ENCODE peak calls at places on chromosomes 16 and 17, in eight cellular contexts. One of them, this sample, is unnamed.
A peak's percentile ranks its signal among the peaks of the same experiment; 100 is the strongest.

GRCh38 chr16:52069866-52070265 is 477.1 kb downstream of the TOX3 start:
- DNase-seq in endodermal cell: peak; percentile 53
- DNase-seq in A549: peak; percentile 22
- DNase-seq in iPS DF 6.9: peak; percentile 22
- DNase-seq in fibroblast of lung: peak; percentile 17
- DNase-seq in OCI-LY7: no peak
- DNase-seq in naive thymus-derived CD4-positive, alpha-beta T cell: no peak
- DNase-seq in ovary: no peak
- DNase-seq in this sample: no peak

GRCh38 chr17:68461589-68461988 is 4.3 kb upstream of the WIPI1 start:
- DNase-seq in endodermal cell: peak; percentile 67
- DNase-seq in A549: no peak
- DNase-seq in iPS DF 6.9: no peak
- DNase-seq in fibroblast of lung: no peak
- DNase-seq in OCI-LY7: peak; percentile 78
- DNase-seq in naive thymus-derived CD4-positive, alpha-beta T cell: no peak
- DNase-seq in ovary: no peak
- DNase-seq in this sample: no peak

GRCh38 chr16:48556913-48557351 is 53.0 kb downstream of the N4BP1 start:
- DNase-seq in endodermal cell: no peak
- DNase-seq in A549: no peak
- DNase-seq in iPS DF 6.9: no peak
- DNase-seq in fibroblast of lung: peak; percentile 86
- DNase-seq in OCI-LY7: no peak
- DNase-seq in naive thymus-derived CD4-positive, alpha-beta T cell: no peak
- DNase-seq in ovary: no peak
- DNase-seq in this sample: no peak

GRCh38 chr17:54172654-54173316 is 350.1 kb downstream of the KIF2B start:
- DNase-seq in endodermal cell: peak; percentile 78
- DNase-seq in A549: peak; percentile 41
- DNase-seq in iPS DF 6.9: peak; percentile 45
- DNase-seq in fibroblast of lung: no peak
- DNase-seq in OCI-LY7: peak; percentile 3
- DNase-seq in naive thymus-derived CD4-positive, alpha-beta T cell: no peak
- DNase-seq in ovary: no peak
- DNase-seq in this sample: no peak

GRCh38 chr17:31415004-31415454 is 23.6 kb downstream of the RAB11FIP4 start:
- DNase-seq in endodermal cell: peak; percentile 79
- DNase-seq in A549: no peak
- DNase-seq in iPS DF 6.9: no peak
- DNase-seq in fibroblast of lung: no peak
- DNase-seq in OCI-LY7: no peak
- DNase-seq in naive thymus-derived CD4-positive, alpha-beta T cell: no peak
- DNase-seq in ovary: no peak
- DNase-seq in this sample: no peak

GRCh38 chr16:71748226-71748625 is 23.7 kb upstream of the PHLPP2 start:
- DNase-seq in endodermal cell: no peak
- DNase-seq in A549: no peak
- DNase-seq in iPS DF 6.9: no peak
- DNase-seq in fibroblast of lung: no peak
- DNase-seq in OCI-LY7: no peak
- DNase-seq in naive thymus-derived CD4-positive, alpha-beta T cell: no peak
- DNase-seq in ovary: no peak
- DNase-seq in this sample: no peak

GRCh38 chr16:22267764-22268163 is 29.4 kb upstream of the POLR3E start:
- DNase-seq in endodermal cell: no peak
- DNase-seq in A549: no peak
- DNase-seq in iPS DF 6.9: no peak
- DNase-seq in fibroblast of lung: no peak
- DNase-seq in OCI-LY7: no peak
- DNase-seq in naive thymus-derived CD4-positive, alpha-beta T cell: no peak
- DNase-seq in ovary: no peak
- DNase-seq in this sample: no peak

GRCh38 chr17:35082073-35082657 is 18.7 kb upstream of the RFFL start:
- DNase-seq in endodermal cell: no peak
- DNase-seq in A549: no peak
- DNase-seq in iPS DF 6.9: no peak
- DNase-seq in fibroblast of lung: peak; percentile 90
- DNase-seq in OCI-LY7: peak; percentile 33
- DNase-seq in naive thymus-derived CD4-positive, alpha-beta T cell: no peak
- DNase-seq in ovary: no peak
- DNase-seq in this sample: no peak

GRCh38 chr16:66408181-66409048 is 18.7 kb upstream of the BEAN1 start:
- DNase-seq in endodermal cell: no peak
- DNase-seq in A549: peak; percentile 70
- DNase-seq in iPS DF 6.9: no peak
- DNase-seq in fibroblast of lung: peak; percentile 88
- DNase-seq in OCI-LY7: peak; percentile 62
- DNase-seq in naive thymus-derived CD4-positive, alpha-beta T cell: peak; percentile 71
- DNase-seq in ovary: no peak
- DNase-seq in this sample: no peak

GRCh38 chr16:28845173-28846079 is 722 bp downstream of the TUFM start:
- DNase-seq in endodermal cell: peak; percentile 64
- DNase-seq in A549: peak; percentile 50
- DNase-seq in iPS DF 6.9: no peak
- DNase-seq in fibroblast of lung: peak; percentile 18
- DNase-seq in OCI-LY7: peak; percentile 65
- DNase-seq in naive thymus-derived CD4-positive, alpha-beta T cell: no peak
- DNase-seq in ovary: no peak
- DNase-seq in this sample: no peak

GRCh38 chr16:83967838-83968482 is at the start of gene NECAB2:
- DNase-seq in endodermal cell: peak; percentile 76
- DNase-seq in A549: no peak
- DNase-seq in iPS DF 6.9: no peak
- DNase-seq in fibroblast of lung: peak; percentile 20
- DNase-seq in OCI-LY7: peak; percentile 4
- DNase-seq in naive thymus-derived CD4-positive, alpha-beta T cell: no peak
- DNase-seq in ovary: peak; percentile 60
- DNase-seq in this sample: no peak

GRCh38 chr16:48687421-48688038 is 77.5 kb upstream of the N4BP1 start:
- DNase-seq in endodermal cell: peak; percentile 80
- DNase-seq in A549: peak; percentile 70
- DNase-seq in iPS DF 6.9: peak; percentile 47
- DNase-seq in fibroblast of lung: peak; percentile 47
- DNase-seq in OCI-LY7: peak; percentile 68
- DNase-seq in naive thymus-derived CD4-positive, alpha-beta T cell: peak; percentile 1
- DNase-seq in ovary: peak; percentile 15
- DNase-seq in this sample: peak; percentile 18

GRCh38 chr16:72202014-72202413 is 30.1 kb upstream of the PMFBP1 start:
- DNase-seq in endodermal cell: no peak
- DNase-seq in A549: no peak
- DNase-seq in iPS DF 6.9: no peak
- DNase-seq in fibroblast of lung: peak; percentile 5
- DNase-seq in OCI-LY7: no peak
- DNase-seq in naive thymus-derived CD4-positive, alpha-beta T cell: no peak
- DNase-seq in ovary: no peak
- DNase-seq in this sample: no peak

GRCh38 chr16:16004314-16004749 is 54.9 kb downstream of the ABCC1 start:
- DNase-seq in endodermal cell: no peak
- DNase-seq in A549: peak; percentile 63
- DNase-seq in iPS DF 6.9: no peak
- DNase-seq in fibroblast of lung: peak; percentile 91
- DNase-seq in OCI-LY7: no peak
- DNase-seq in naive thymus-derived CD4-positive, alpha-beta T cell: no peak
- DNase-seq in ovary: no peak
- DNase-seq in this sample: no peak

GRCh38 chr17:2238432-2239169 is 65.0 kb downstream of the SMG6 start:
- DNase-seq in endodermal cell: no peak
- DNase-seq in A549: no peak
- DNase-seq in iPS DF 6.9: no peak
- DNase-seq in fibroblast of lung: no peak
- DNase-seq in OCI-LY7: peak; percentile 68
- DNase-seq in naive thymus-derived CD4-positive, alpha-beta T cell: no peak
- DNase-seq in ovary: no peak
- DNase-seq in this sample: peak; percentile 40

GRCh38 chr17:2237960-2238359 is 65.6 kb downstream of the SMG6 start:
- DNase-seq in endodermal cell: no peak
- DNase-seq in A549: no peak
- DNase-seq in iPS DF 6.9: no peak
- DNase-seq in fibroblast of lung: no peak
- DNase-seq in OCI-LY7: no peak
- DNase-seq in naive thymus-derived CD4-positive, alpha-beta T cell: no peak
- DNase-seq in ovary: no peak
- DNase-seq in this sample: no peak

GRCh38 chr17:2239170-2239551 is 64.4 kb downstream of the SMG6 start:
- DNase-seq in endodermal cell: no peak
- DNase-seq in A549: no peak
- DNase-seq in iPS DF 6.9: no peak
- DNase-seq in fibroblast of lung: no peak
- DNase-seq in OCI-LY7: no peak
- DNase-seq in naive thymus-derived CD4-positive, alpha-beta T cell: no peak
- DNase-seq in ovary: no peak
- DNase-seq in this sample: no peak

GRCh38 chr17:2235792-2236365 is 67.7 kb downstream of the SMG6 start:
- DNase-seq in endodermal cell: no peak
- DNase-seq in A549: no peak
- DNase-seq in iPS DF 6.9: no peak
- DNase-seq in fibroblast of lung: peak; percentile 47
- DNase-seq in OCI-LY7: peak; percentile 20
- DNase-seq in naive thymus-derived CD4-positive, alpha-beta T cell: no peak
- DNase-seq in ovary: no peak
- DNase-seq in this sample: peak; percentile 59

DNA sequence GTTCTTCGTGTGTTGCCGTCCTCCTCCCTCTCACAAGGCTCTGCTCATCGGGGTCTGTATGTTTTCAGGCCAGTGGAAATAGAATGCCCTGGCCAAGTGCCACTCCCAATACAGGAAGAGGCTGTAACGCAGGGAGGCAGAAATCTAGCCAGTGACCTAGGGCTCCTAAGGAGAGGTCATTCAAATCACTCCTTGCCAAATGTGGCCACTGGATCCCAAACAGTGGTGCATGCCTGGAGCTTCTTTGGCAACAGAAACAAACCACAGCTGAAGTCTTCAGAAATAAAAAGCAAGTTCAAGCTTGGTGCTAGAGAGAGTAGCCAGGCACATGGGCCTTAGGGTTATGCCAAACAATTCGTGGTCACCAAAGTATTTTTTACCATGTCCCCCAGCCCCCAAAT is 66.1 kb downstream of the SMG6 start:
- DNase-seq in endodermal cell: no peak
- DNase-seq in A549: no peak
- DNase-seq in iPS DF 6.9: no peak
- DNase-seq in fibroblast of lung: peak; percentile 81
- DNase-seq in OCI-LY7: no peak
- DNase-seq in naive thymus-derived CD4-positive, alpha-beta T cell: no peak
- DNase-seq in ovary: peak; percentile 85
- DNase-seq in this sample: peak; percentile 68
- H3K4me1 ChIP-seq in endodermal cell: peaks cover 24% of the 10 kb centered on the region
- H3K4me1 ChIP-seq in A549: peaks cover 13% of the 10 kb centered on the region
- H3K4me1 ChIP-seq in iPS DF 6.9: no peaks in the 10 kb centered on the region
- H3K4me1 ChIP-seq in fibroblast of lung: peaks cover 68% of the 10 kb centered on the region
- H3K4me1 ChIP-seq in OCI-LY7: peaks cover 46% of the 10 kb centered on the region
- H3K4me1 ChIP-seq in naive thymus-derived CD4-positive, alpha-beta T cell: no peaks in the 10 kb centered on the region
- H3K4me1 ChIP-seq in ovary: peaks cover 27% of the 10 kb centered on the region
- H3K4me1 ChIP-seq in this sample: peaks cover 20% of the 10 kb centered on the region

GRCh38 chr16:85517154-85517553 is 96.0 kb upstream of the GSE1 start:
- DNase-seq in endodermal cell: no peak
- DNase-seq in A549: no peak
- DNase-seq in iPS DF 6.9: no peak
- DNase-seq in fibroblast of lung: no peak
- DNase-seq in OCI-LY7: no peak
- DNase-seq in naive thymus-derived CD4-positive, alpha-beta T cell: no peak
- DNase-seq in ovary: no peak
- DNase-seq in this sample: no peak

GRCh38 chr16:85514601-85515318 is 98.4 kb upstream of the GSE1 start:
- DNase-seq in endodermal cell: peak; percentile 75
- DNase-seq in A549: peak; percentile 92
- DNase-seq in iPS DF 6.9: no peak
- DNase-seq in fibroblast of lung: peak; percentile 88
- DNase-seq in OCI-LY7: no peak
- DNase-seq in naive thymus-derived CD4-positive, alpha-beta T cell: no peak
- DNase-seq in ovary: peak; percentile 68
- DNase-seq in this sample: peak; percentile 76

GRCh38 chr16:85515319-85515745 is 97.8 kb upstream of the GSE1 start:
- DNase-seq in endodermal cell: peak; percentile 62
- DNase-seq in A549: no peak
- DNase-seq in iPS DF 6.9: no peak
- DNase-seq in fibroblast of lung: no peak
- DNase-seq in OCI-LY7: no peak
- DNase-seq in naive thymus-derived CD4-positive, alpha-beta T cell: no peak
- DNase-seq in ovary: no peak
- DNase-seq in this sample: no peak

GRCh38 chr16:85514295-85514600 is 98.9 kb upstream of the GSE1 start:
- DNase-seq in endodermal cell: peak; percentile 51
- DNase-seq in A549: no peak
- DNase-seq in iPS DF 6.9: no peak
- DNase-seq in fibroblast of lung: no peak
- DNase-seq in OCI-LY7: no peak
- DNase-seq in naive thymus-derived CD4-positive, alpha-beta T cell: no peak
- DNase-seq in ovary: peak; percentile 65
- DNase-seq in this sample: no peak

GRCh38 chr16:85515830-85516397 is 97.2 kb upstream of the GSE1 start:
- DNase-seq in endodermal cell: peak; percentile 67
- DNase-seq in A549: no peak
- DNase-seq in iPS DF 6.9: no peak
- DNase-seq in fibroblast of lung: no peak
- DNase-seq in OCI-LY7: no peak
- DNase-seq in naive thymus-derived CD4-positive, alpha-beta T cell: no peak
- DNase-seq in ovary: no peak
- DNase-seq in this sample: no peak
- H3K27ac ChIP-seq in endodermal cell: no peak overlapping the region
- H3K27ac ChIP-seq in A549: peak overlapping the region; percentile 97
- H3K27ac ChIP-seq in iPS DF 6.9: no peak overlapping the region
- H3K27ac ChIP-seq in fibroblast of lung: peak overlapping the region; percentile 93
- H3K27ac ChIP-seq in OCI-LY7: no peak overlapping the region
- H3K27ac ChIP-seq in naive thymus-derived CD4-positive, alpha-beta T cell: no peak overlapping the region
- H3K27ac ChIP-seq in ovary: no peak overlapping the region
- H3K27ac ChIP-seq in this sample: peak overlapping the region; percentile 63

DNA sequence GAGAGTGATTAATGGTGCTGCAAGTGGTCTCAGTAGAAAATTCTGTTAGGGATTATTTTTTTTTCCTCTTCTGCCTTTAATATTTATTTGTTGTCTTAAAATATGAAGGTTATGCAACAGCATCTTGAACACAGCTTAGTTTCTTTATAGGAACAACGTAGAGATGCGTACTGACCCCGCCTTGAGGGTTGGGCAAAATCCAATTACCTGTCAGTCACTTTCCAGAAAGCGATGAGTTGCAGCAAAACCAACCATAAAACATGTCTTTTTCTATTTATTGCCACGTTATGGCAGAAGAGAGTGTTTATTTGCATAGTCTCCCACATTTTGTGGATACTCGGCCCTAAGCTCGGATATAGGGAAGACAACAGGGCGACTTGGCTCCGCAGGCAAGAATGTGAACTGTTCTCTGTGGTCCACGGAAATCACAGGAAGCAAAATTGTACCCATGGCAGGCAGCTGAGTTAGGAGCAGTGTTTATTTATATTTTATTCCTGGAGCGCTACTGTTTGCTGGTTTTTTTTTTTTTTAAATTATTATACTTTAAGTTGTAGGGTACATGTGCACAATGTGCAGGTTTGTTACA is 44.3 kb upstream of the CACNG5 start:
- DNase-seq in endodermal cell: peak; percentile 40
- DNase-seq in A549: no peak
- DNase-seq in iPS DF 6.9: no peak
- DNase-seq in fibroblast of lung: peak; percentile 47
- DNase-seq in OCI-LY7: no peak
- DNase-seq in naive thymus-derived CD4-positive, alpha-beta T cell: no peak
- DNase-seq in ovary: no peak
- DNase-seq in this sample: peak; percentile 47
- H3K4me1 ChIP-seq in endodermal cell: no peaks in the 10 kb centered on the region
- H3K4me1 ChIP-seq in A549: no peaks in the 10 kb centered on the region
- H3K4me1 ChIP-seq in iPS DF 6.9: no peaks in the 10 kb centered on the region
- H3K4me1 ChIP-seq in fibroblast of lung: peaks cover 3% of the 10 kb centered on the region
- H3K4me1 ChIP-seq in OCI-LY7: peaks cover 26% of the 10 kb centered on the region
- H3K4me1 ChIP-seq in naive thymus-derived CD4-positive, alpha-beta T cell: no peaks in the 10 kb centered on the region
- H3K4me1 ChIP-seq in ovary: no peaks in the 10 kb centered on the region
- H3K4me1 ChIP-seq in this sample: peaks cover 5% of the 10 kb centered on the region

GRCh38 chr17:17683710-17684365 is 2.6 kb downstream of the RAI1 start:
- DNase-seq in endodermal cell: no peak
- DNase-seq in A549: no peak
- DNase-seq in iPS DF 6.9: no peak
- DNase-seq in fibroblast of lung: no peak
- DNase-seq in OCI-LY7: no peak
- DNase-seq in naive thymus-derived CD4-positive, alpha-beta T cell: no peak
- DNase-seq in ovary: no peak
- DNase-seq in this sample: no peak
- H3K27ac ChIP-seq in endodermal cell: peak overlapping the region; percentile 87
- H3K27ac ChIP-seq in A549: peak overlapping the region; percentile 97
- H3K27ac ChIP-seq in iPS DF 6.9: no peak overlapping the region
- H3K27ac ChIP-seq in fibroblast of lung: peak overlapping the region; percentile 92
- H3K27ac ChIP-seq in OCI-LY7: peak overlapping the region; percentile 76
- H3K27ac ChIP-seq in naive thymus-derived CD4-positive, alpha-beta T cell: peak overlapping the region; percentile 93
- H3K27ac ChIP-seq in ovary: peak overlapping the region; percentile 89
- H3K27ac ChIP-seq in this sample: peak overlapping the region; percentile 91

This sample was measured in uterus.